ENCODE peak calls at places on chromosome 7, in eight cellular contexts. P is WTC11, L is tibial nerve, R is endothelial cell, C is heart left ventricle, M is mesothelial cell of epicardium, H is choroid plexus epithelial cell, K is prostate gland. X is an unnamed sample.
A peak's percentile ranks its signal among the peaks of the same experiment; 100 is the strongest.

GRCh38 chr7:46630031-46630430 is 709.0 kb upstream of the IGFBP3 start:
- DNase-seq in M (no peak), H (peak; percentile 95), P (no peak), R (no peak), C (no peak), K (no peak), L (no peak), X (no peak)

GRCh38 chr7:102080003-102080361 is 206.7 kb upstream of the SH2B2 start:
- DNase-seq in L (no peak), M (no peak), P (no peak), K (no peak), R (no peak), H (no peak), C (no peak), X (no peak)

GRCh38 chr7:79673421-79673820 is 220.0 kb upstream of the MAGI2 start:
- DNase-seq in K (no peak), C (no peak), R (no peak), M (no peak), H (no peak), P (no peak), L (no peak), X (no peak)

GRCh38 chr7:135204876-135205275 is 6.5 kb downstream of the WDR91 start:
- DNase-seq in M (no peak), R (no peak), C (no peak), P (no peak), K (no peak), H (no peak), L (no peak), X (no peak)

GRCh38 chr7:101156277-101156676 is 2.0 kb downstream of the AP1S1 start:
- DNase-seq in K (no peak), C (no peak), P (no peak), H (peak; percentile 35), M (no peak), R (no peak), L (no peak), X (no peak)

GRCh38 chr7:122217125-122217524 is 73.1 kb upstream of the AASS start:
- DNase-seq in P (no peak), C (no peak), K (no peak), R (no peak), H (peak; percentile 45), L (no peak), M (no peak), X (no peak)

GRCh38 chr7:102925962-102926825 is 13.4 kb downstream of the LRRC17 start:
- DNase-seq in M (no peak), R (no peak), C (no peak), L (no peak), H (no peak), K (no peak), P (no peak), X (no peak)

GRCh38 chr7:38398725-38399321 is 125.4 kb upstream of the TARP start:
- DNase-seq in R (peak; percentile 49), H (peak; percentile 74), K (peak; percentile 17), M (peak; percentile 58), P (peak; percentile 45), C (peak; percentile 66), L (peak; percentile 41), X (peak; percentile 28)

GRCh38 chr7:118753464-118753863 is 529.0 kb downstream of the ANKRD7 start:
- DNase-seq in C (no peak), K (no peak), H (no peak), L (no peak), P (no peak), R (no peak), M (no peak), X (no peak)

GRCh38 chr7:77687100-77687746 is 9.0 kb upstream of the RSBN1L start:
- DNase-seq in M (no peak), C (no peak), R (no peak), P (no peak), L (no peak), H (peak; percentile 57), K (no peak), X (no peak)

GRCh38 chr7:157845203-157845810 is 508.5 kb downstream of the DNAJB6 start:
- DNase-seq in C (no peak), L (no peak), M (no peak), K (no peak), R (no peak), P (no peak), H (no peak), X (no peak)

GRCh38 chr7:105388373-105389089 is at the start of gene SRPK2:
- DNase-seq in P (peak; percentile 82), H (peak; percentile 53), R (peak; percentile 82), M (peak; percentile 84), K (peak; percentile 77), C (peak; percentile 91), L (peak; percentile 40), X (peak; percentile 81)

GRCh38 chr7:158245724-158246041 is 341.9 kb downstream of the PTPRN2 start:
- DNase-seq in L (no peak), M (no peak), H (no peak), R (no peak), C (no peak), K (no peak), P (no peak), X (no peak)

GRCh38 chr7:132577206-132578049 is 1.2 kb upstream of the PLXNA4 start:
- DNase-seq in M (peak; percentile 83), P (peak; percentile 80), R (peak; percentile 61), K (peak; percentile 45), L (peak; percentile 48), C (peak; percentile 89), H (peak; percentile 70), X (peak; percentile 54)

GRCh38 chr7:15481127-15481526 is 80.7 kb downstream of the AGMO start:
- DNase-seq in R (no peak), K (no peak), H (no peak), L (no peak), C (no peak), M (no peak), P (no peak), X (no peak)

GRCh38 chr7:28953628-28954027 is 4.5 kb downstream of the TRIL start:
- DNase-seq in M (no peak), H (peak; percentile 45), K (no peak), P (no peak), C (no peak), R (no peak), L (no peak), X (no peak)

GRCh38 chr7:45623740-45624391 is 49.7 kb downstream of the ADCY1 start:
- DNase-seq in R (no peak), C (no peak), P (no peak), H (no peak), L (no peak), K (no peak), M (no peak), X (no peak)

GRCh38 chr7:22481726-22482125 is 18.3 kb downstream of the STEAP1B start:
- DNase-seq in H (no peak), C (no peak), L (no peak), R (no peak), M (no peak), K (no peak), P (no peak), X (no peak)

GRCh38 chr7:3461923-3462322 is 160.9 kb downstream of the SDK1 start:
- DNase-seq in K (no peak), P (no peak), L (no peak), H (no peak), M (no peak), R (no peak), C (no peak), X (no peak)

GRCh38 chr7:12303096-12303495 is 92.0 kb downstream of the TMEM106B start:
- DNase-seq in C (no peak), H (no peak), R (no peak), P (no peak), L (no peak), M (no peak), K (no peak), X (no peak)

GRCh38 chr7:109479388-109479787 is 909.7 kb downstream of the DNAJB9 start:
- DNase-seq in M (no peak), C (no peak), K (no peak), H (peak; percentile 0), R (no peak), P (no peak), L (no peak), X (no peak)

GRCh38 chr7:140593583-140593982 is 47.0 kb downstream of the DENND2A start:
- DNase-seq in R (no peak), M (no peak), P (no peak), C (no peak), H (no peak), K (no peak), L (no peak), X (no peak)

GRCh38 chr7:45196374-45196773 is 38.8 kb downstream of the RAMP3 start:
- DNase-seq in R (no peak), H (no peak), P (no peak), C (no peak), K (no peak), L (no peak), M (no peak), X (no peak)

GRCh38 chr7:97499204-97499603 is 232.7 kb upstream of the TAC1 start:
- DNase-seq in K (no peak), H (peak; percentile 4), C (no peak), R (peak; percentile 42), L (no peak), M (no peak), P (peak; percentile 51), X (no peak)
- TF ChIP-seq CTCF in K (no peak), H (peak; percentile 42), C (peak; percentile 16), R (peak; percentile 46), L (no peak), M (peak; percentile 35), P (no peak), X (peak; percentile 67)

GRCh38 chr7:51789494-51789893 is 472.9 kb upstream of the COBL start:
- DNase-seq in P (no peak), L (no peak), K (no peak), C (no peak), M (no peak), R (no peak), H (no peak), X (no peak)
- TF ChIP-seq CTCF in P (peak; percentile 31), L (no peak), K (no peak), C (no peak), M (no peak), R (no peak), H (no peak), X (peak; percentile 43)

DNA sequence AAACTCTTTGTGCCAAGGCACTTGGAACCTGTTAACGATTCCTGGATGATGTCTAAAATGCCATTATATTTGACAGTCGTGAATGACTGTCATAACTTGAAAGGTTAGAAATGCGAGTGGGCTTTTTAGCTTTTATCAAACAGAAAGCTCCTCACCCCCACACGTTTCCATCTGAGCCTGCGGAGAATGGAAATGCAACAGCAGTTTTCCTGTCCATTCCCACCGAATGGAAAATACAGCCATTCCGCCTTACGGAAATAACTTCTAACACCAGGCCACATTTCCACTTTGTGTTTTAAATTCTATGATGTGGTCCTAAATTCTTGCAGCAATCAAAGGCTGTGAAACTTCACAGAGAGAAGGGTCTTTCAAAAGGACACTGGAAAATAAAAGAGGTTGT is 83.8 kb downstream of the ELMO1 start:
- DNase-seq in M (no peak), H (no peak), K (no peak), C (no peak), L (no peak), R (no peak), P (no peak), X (no peak)
- TF ChIP-seq CTCF in M (no peak), H (no peak), K (no peak), C (no peak), L (no peak), R (no peak), P (no peak), X (no peak)

GRCh38 chr7:127651556-127652332 is at the start of gene SND1:
- DNase-seq in H (peak; percentile 99), K (peak; percentile 99), L (peak; percentile 96), M (peak; percentile 97), R (peak; percentile 95), C (peak; percentile 99), P (peak; percentile 99), X (peak; percentile 96)
- TF ChIP-seq CTCF in H (no peak), K (no peak), L (peak; percentile 46), M (no peak), R (no peak), C (no peak), P (no peak), X (no peak)

X was measured in progenitor cell of endocrine pancreas.